ENCODE peak calls at places on chromosomes 7 and 10, in six cellular contexts. Y, T, Z, P, D and U are unnamed samples.

GRCh38 chr10:122142652-122143237 is 128.4 kb upstream of the BTBD16 start:
- DNase-seq in Y (no peak), T (peak; percentile 82), Z (peak; percentile 78), P (peak; percentile 46), D (peak; percentile 32), U (peak; percentile 26)

GRCh38 chr10:43073721-43074120 is 3.1 kb upstream of the RET start:
- DNase-seq in Y (no peak), T (no peak), Z (peak; percentile 36), P (no peak), D (no peak), U (no peak)

GRCh38 chr7:25908154-25908948 is 243.6 kb upstream of the NFE2L3 start:
- DNase-seq in Y (no peak), T (no peak), Z (no peak), P (no peak), D (no peak), U (no peak)

GRCh38 chr10:83522881-83523386 is 616.4 kb upstream of the GHITM start:
- DNase-seq in Y (no peak), T (no peak), Z (no peak), P (no peak), D (no peak), U (no peak)

GRCh38 chr10:68559872-68560200 is 301 bp upstream of the TET1 start:
- DNase-seq in Y (no peak), T (no peak), Z (no peak), P (no peak), D (peak; percentile 48), U (no peak)

GRCh38 chr10:103803941-103804340 is 51.4 kb downstream of the SH3PXD2A start:
- DNase-seq in Y (peak; percentile 54), T (peak; percentile 33), Z (no peak), P (no peak), D (peak; percentile 39), U (no peak)

GRCh38 chr7:45162311-45162845 is 4.8 kb downstream of the RAMP3 start:
- DNase-seq in Y (no peak), T (no peak), Z (no peak), P (no peak), D (no peak), U (no peak)

GRCh38 chr10:23543696-23544095 is 104.8 kb downstream of the OTUD1 start:
- DNase-seq in Y (no peak), T (no peak), Z (no peak), P (no peak), D (no peak), U (no peak)

GRCh38 chr7:142356166-142356565 is 98.3 kb upstream of the PRSS58 start:
- DNase-seq in Y (no peak), T (no peak), Z (no peak), P (no peak), D (no peak), U (no peak)

DNA sequence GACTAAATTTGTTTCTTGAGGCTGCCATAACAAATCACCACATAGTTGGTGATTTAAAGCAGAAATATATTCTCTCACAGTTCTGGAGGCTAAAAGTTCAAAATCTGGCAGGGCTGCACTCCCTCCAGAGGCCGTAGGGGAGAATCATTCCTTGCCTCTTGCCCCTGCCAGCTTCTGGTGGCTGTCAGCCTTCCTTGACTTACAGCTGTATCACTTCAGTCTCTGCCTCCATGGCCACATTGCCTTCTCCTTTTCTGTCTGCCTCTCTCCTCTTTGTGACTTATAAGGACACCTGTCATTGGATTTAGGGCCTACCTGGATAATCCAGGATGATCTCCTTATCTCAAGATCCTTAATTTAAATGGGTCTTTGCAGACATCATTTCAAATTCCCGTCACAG is 5.8 kb upstream of the LRRC4 start:
- DNase-seq in Y (no peak), T (no peak), Z (no peak), P (no peak), D (no peak), U (no peak)
- TF ChIP-seq CTCF in Y (no peak), T (no peak), Z (no peak), P (no peak), D (no peak), U (no peak)

GRCh38 chr10:14032406-14032998 is 298.2 kb downstream of the FRMD4A start:
- DNase-seq in Y (no peak), T (peak; percentile 88), Z (peak; percentile 50), P (peak; percentile 39), D (peak; percentile 65), U (peak; percentile 23)
- TF ChIP-seq CTCF in Y (peak; percentile 38), T (peak; percentile 98), Z (peak; percentile 68), P (peak; percentile 85), D (peak; percentile 82), U (no peak)

GRCh38 chr7:38703093-38703492 is 71.9 kb upstream of the AMPH start:
- DNase-seq in Y (no peak), T (no peak), Z (no peak), P (no peak), D (no peak), U (no peak)
- TF ChIP-seq CTCF in Y (no peak), T (no peak), Z (no peak), P (no peak), D (no peak), U (no peak)

GRCh38 chr7:104971290-104972071 is 42.5 kb upstream of the KMT2E start:
- DNase-seq in Y (no peak), T (no peak), Z (no peak), P (no peak), D (no peak), U (no peak)
- TF ChIP-seq CTCF in Y (no peak), T (no peak), Z (no peak), P (no peak), D (no peak), U (no peak)

GRCh38 chr7:99447943-99448342 is 9.2 kb downstream of the CPSF4 start:
- DNase-seq in Y (no peak), T (peak; percentile 30), Z (no peak), P (no peak), D (peak; percentile 22), U (no peak)
- TF ChIP-seq CTCF in Y (no peak), T (peak; percentile 50), Z (no peak), P (no peak), D (no peak), U (no peak)

GRCh38 chr10:113819989-113820388 is 33.9 kb downstream of the DCLRE1A start:
- DNase-seq in Y (no peak), T (no peak), Z (no peak), P (no peak), D (no peak), U (no peak)

GRCh38 chr10:113822174-113822573 is 31.7 kb downstream of the DCLRE1A start:
- DNase-seq in Y (no peak), T (no peak), Z (no peak), P (no peak), D (no peak), U (no peak)

GRCh38 chr10:113825791-113826190 is 28.1 kb downstream of the DCLRE1A start:
- DNase-seq in Y (no peak), T (no peak), Z (no peak), P (no peak), D (no peak), U (no peak)

GRCh38 chr10:113820507-113820906 is 33.4 kb downstream of the DCLRE1A start:
- DNase-seq in Y (no peak), T (peak; percentile 51), Z (no peak), P (peak; percentile 63), D (no peak), U (no peak)
- TF ChIP-seq CTCF in Y (no peak), T (peak; percentile 61), Z (no peak), P (no peak), D (no peak), U (no peak)

DNA sequence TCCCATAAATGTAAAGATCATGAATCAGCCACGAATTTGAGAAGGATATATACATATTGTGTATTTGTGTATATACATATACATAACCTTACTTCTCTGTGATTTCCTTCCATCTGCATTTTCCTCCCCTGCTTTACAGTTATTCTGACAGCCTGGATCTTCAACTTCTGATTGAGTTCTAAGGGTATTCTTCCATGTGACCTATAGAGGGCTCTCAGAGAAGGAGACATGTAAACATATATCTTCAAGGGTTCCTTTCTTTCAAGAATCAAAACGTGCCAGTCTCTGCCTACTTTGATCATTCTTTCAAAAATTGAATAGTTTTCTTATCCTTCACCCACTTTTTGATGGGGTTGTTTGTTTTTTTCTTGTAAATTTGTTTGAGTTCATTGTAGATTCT is 453.7 kb upstream of the POT1 start:
- DNase-seq in Y (peak; percentile 2), T (peak; percentile 52), Z (no peak), P (no peak), D (no peak), U (no peak)
- TF ChIP-seq CTCF in Y (peak; percentile 11), T (peak; percentile 44), Z (no peak), P (no peak), D (no peak), U (no peak)

DNA sequence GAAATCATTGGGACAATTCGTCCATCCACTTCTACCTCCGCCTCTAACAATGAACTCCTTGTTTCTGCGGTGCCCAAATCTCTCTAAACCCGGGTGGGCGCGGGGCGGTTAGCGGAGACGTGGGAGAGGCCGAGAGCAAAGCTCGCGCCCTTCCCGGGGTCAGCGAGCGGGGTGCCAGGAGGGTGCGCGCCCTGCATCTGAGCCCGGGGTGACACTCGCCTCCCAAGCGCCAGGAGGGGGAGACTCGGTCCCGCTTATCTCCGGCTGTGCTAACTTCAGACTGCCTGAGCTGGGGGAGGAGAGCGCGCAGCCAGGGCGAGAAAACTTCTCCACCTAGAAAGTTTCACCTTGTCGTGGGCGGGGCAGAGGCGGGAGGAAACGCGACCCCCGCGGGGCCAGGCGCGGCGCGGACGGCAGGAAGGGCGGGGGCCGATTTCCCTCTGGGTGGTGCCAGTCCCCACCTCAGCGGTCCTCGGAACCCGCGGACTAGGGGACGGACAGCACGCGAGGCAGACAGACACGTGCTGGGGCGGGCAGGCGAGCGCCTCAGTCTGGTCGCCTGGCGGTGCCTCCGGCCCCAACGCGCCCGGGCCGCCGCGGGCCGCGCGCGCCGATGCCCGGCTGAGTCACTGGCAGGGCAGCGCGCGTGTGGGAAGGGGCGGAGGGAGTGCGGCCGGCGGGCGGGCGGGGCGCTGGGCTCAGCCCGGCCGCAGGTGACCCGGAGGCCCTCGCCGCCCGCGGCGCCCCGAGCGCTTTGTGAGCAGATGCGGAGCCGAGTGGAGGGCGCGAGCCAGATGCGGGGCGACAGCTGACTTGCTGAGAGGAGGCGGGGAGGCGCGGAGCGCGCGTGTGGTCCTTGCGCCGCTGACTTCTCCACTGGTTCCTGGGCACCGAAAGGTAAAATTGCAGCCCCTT is at the start of gene MET:
- DNase-seq in Y (peak; percentile 85), T (peak; percentile 82), Z (peak; percentile 94), P (peak; percentile 80), D (peak; percentile 74), U (peak; percentile 54)
- TF ChIP-seq CTCF in Y (peak; percentile 88), T (peak; percentile 81), Z (peak; percentile 79), P (peak; percentile 64), D (no peak), U (no peak)

DNA sequence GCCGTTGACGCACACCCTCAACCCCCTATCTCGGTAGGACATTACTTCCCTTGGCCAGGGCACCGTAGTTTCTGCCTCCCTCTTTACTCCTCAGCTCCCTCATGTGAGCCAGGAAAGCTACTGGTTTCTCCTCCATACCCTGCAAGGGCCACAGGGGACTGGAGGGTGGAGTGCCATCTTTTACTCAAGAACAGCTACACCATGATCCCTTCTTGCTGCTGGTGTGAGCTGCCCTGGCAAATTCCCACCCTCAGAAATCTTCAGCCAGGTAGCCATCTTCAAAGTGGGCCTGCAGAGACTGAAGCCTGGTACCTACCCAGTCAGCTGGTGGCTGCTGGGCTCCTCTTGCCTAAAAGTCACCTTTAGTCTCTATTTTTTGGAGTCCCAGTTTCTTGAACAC is 105.2 kb upstream of the NPY start:
- DNase-seq in Y (no peak), T (no peak), Z (no peak), P (no peak), D (no peak), U (no peak)
- TF ChIP-seq CTCF in Y (no peak), T (no peak), Z (no peak), P (no peak), D (no peak), U (no peak)

GRCh38 chr10:32961892-32962369 is 3.9 kb upstream of the ITGB1 start:
- DNase-seq in Y (peak; percentile 67), T (peak; percentile 74), Z (no peak), P (peak; percentile 33), D (no peak), U (no peak)
- TF ChIP-seq CTCF in Y (no peak), T (no peak), Z (no peak), P (peak; percentile 22), D (no peak), U (no peak)